ENCODE peak calls at places on chromosome 12, in nine cellular contexts. One of them, this sample, is unnamed.

GRCh38 chr12:54369597-54370217 is 5.4 kb upstream of the GPR84 start:
- DNase-seq in tibial artery: no peak
- DNase-seq in A549: no peak
- DNase-seq in esophagus squamous epithelium: no peak
- DNase-seq in lower leg skin: no peak
- DNase-seq in spleen: peak
- DNase-seq in CD8-positive, alpha-beta T cell: no peak
- DNase-seq in AG04450: no peak
- DNase-seq in GM12865: no peak
- DNase-seq in this sample: no peak

GRCh38 chr12:40907115-40907521 is 214.9 kb downstream of the CNTN1 start:
- DNase-seq in esophagus squamous epithelium: no peak
- DNase-seq in tibial artery: no peak
- DNase-seq in A549: peak
- DNase-seq in spleen: no peak
- DNase-seq in GM12865: peak
- DNase-seq in CD8-positive, alpha-beta T cell: no peak
- DNase-seq in AG04450: no peak
- DNase-seq in lower leg skin: no peak
- DNase-seq in this sample: no peak

GRCh38 chr12:51985136-51985835 is 21.5 kb upstream of the TAMALIN start:
- DNase-seq in A549: no peak
- DNase-seq in esophagus squamous epithelium: no peak
- DNase-seq in GM12865: no peak
- DNase-seq in CD8-positive, alpha-beta T cell: no peak
- DNase-seq in tibial artery: no peak
- DNase-seq in lower leg skin: no peak
- DNase-seq in spleen: no peak
- DNase-seq in AG04450: no peak
- DNase-seq in this sample: no peak

GRCh38 chr12:123041042-123041531 is 60.6 kb downstream of the ARL6IP4 start:
- DNase-seq in tibial artery: no peak
- DNase-seq in esophagus squamous epithelium: no peak
- DNase-seq in lower leg skin: no peak
- DNase-seq in GM12865: no peak
- DNase-seq in spleen: peak
- DNase-seq in CD8-positive, alpha-beta T cell: no peak
- DNase-seq in A549: no peak
- DNase-seq in AG04450: no peak
- DNase-seq in this sample: no peak

GRCh38 chr12:1800646-1801284 is 19.6 kb upstream of the LRTM2 start:
- DNase-seq in AG04450: no peak
- DNase-seq in esophagus squamous epithelium: no peak
- DNase-seq in tibial artery: no peak
- DNase-seq in A549: peak
- DNase-seq in spleen: peak
- DNase-seq in lower leg skin: no peak
- DNase-seq in CD8-positive, alpha-beta T cell: no peak
- DNase-seq in GM12865: peak
- DNase-seq in this sample: peak

GRCh38 chr12:51863363-51863920 is 14.9 kb upstream of the FIGNL2 start:
- DNase-seq in esophagus squamous epithelium: no peak
- DNase-seq in A549: no peak
- DNase-seq in GM12865: no peak
- DNase-seq in tibial artery: no peak
- DNase-seq in AG04450: no peak
- DNase-seq in CD8-positive, alpha-beta T cell: no peak
- DNase-seq in lower leg skin: no peak
- DNase-seq in spleen: peak
- DNase-seq in this sample: no peak

GRCh38 chr12:19648173-19648572 is 208.9 kb downstream of the AEBP2 start:
- DNase-seq in lower leg skin: no peak
- DNase-seq in GM12865: peak
- DNase-seq in esophagus squamous epithelium: no peak
- DNase-seq in A549: no peak
- DNase-seq in tibial artery: no peak
- DNase-seq in CD8-positive, alpha-beta T cell: no peak
- DNase-seq in AG04450: no peak
- DNase-seq in spleen: no peak
- DNase-seq in this sample: no peak

GRCh38 chr12:115387392-115387791 is 703.4 kb upstream of the TBX3 start:
- DNase-seq in lower leg skin: no peak
- DNase-seq in A549: no peak
- DNase-seq in esophagus squamous epithelium: no peak
- DNase-seq in spleen: no peak
- DNase-seq in CD8-positive, alpha-beta T cell: no peak
- DNase-seq in AG04450: no peak
- DNase-seq in GM12865: no peak
- DNase-seq in tibial artery: no peak
- DNase-seq in this sample: no peak

GRCh38 chr12:110860833-110861291 is 14.1 kb downstream of the CCDC63 start:
- DNase-seq in lower leg skin: no peak
- DNase-seq in tibial artery: no peak
- DNase-seq in A549: no peak
- DNase-seq in CD8-positive, alpha-beta T cell: no peak
- DNase-seq in AG04450: no peak
- DNase-seq in esophagus squamous epithelium: no peak
- DNase-seq in spleen: no peak
- DNase-seq in GM12865: no peak
- DNase-seq in this sample: no peak

GRCh38 chr12:68349921-68350606 is 17.9 kb upstream of the MDM1 start:
- DNase-seq in CD8-positive, alpha-beta T cell: no peak
- DNase-seq in esophagus squamous epithelium: no peak
- DNase-seq in tibial artery: no peak
- DNase-seq in GM12865: no peak
- DNase-seq in AG04450: no peak
- DNase-seq in lower leg skin: no peak
- DNase-seq in spleen: no peak
- DNase-seq in A549: no peak
- DNase-seq in this sample: no peak

GRCh38 chr12:120236124-120236398 is 29.5 kb downstream of the PXN start:
- DNase-seq in CD8-positive, alpha-beta T cell: no peak
- DNase-seq in AG04450: no peak
- DNase-seq in lower leg skin: no peak
- DNase-seq in A549: no peak
- DNase-seq in esophagus squamous epithelium: no peak
- DNase-seq in spleen: no peak
- DNase-seq in tibial artery: no peak
- DNase-seq in GM12865: no peak
- DNase-seq in this sample: no peak

GRCh38 chr12:120234643-120235368 is 30.7 kb downstream of the PXN start:
- DNase-seq in A549: peak
- DNase-seq in GM12865: peak
- DNase-seq in AG04450: peak
- DNase-seq in esophagus squamous epithelium: no peak
- DNase-seq in tibial artery: peak
- DNase-seq in spleen: peak
- DNase-seq in CD8-positive, alpha-beta T cell: no peak
- DNase-seq in lower leg skin: peak
- DNase-seq in this sample: peak

GRCh38 chr12:120238224-120238616 is 27.3 kb downstream of the PXN start:
- DNase-seq in GM12865: no peak
- DNase-seq in A549: no peak
- DNase-seq in spleen: no peak
- DNase-seq in esophagus squamous epithelium: no peak
- DNase-seq in AG04450: no peak
- DNase-seq in tibial artery: no peak
- DNase-seq in CD8-positive, alpha-beta T cell: no peak
- DNase-seq in lower leg skin: no peak
- DNase-seq in this sample: no peak

GRCh38 chr12:120238839-120239445 is 26.6 kb downstream of the PXN start:
- DNase-seq in tibial artery: no peak
- DNase-seq in AG04450: no peak
- DNase-seq in CD8-positive, alpha-beta T cell: no peak
- DNase-seq in esophagus squamous epithelium: no peak
- DNase-seq in A549: no peak
- DNase-seq in spleen: no peak
- DNase-seq in GM12865: no peak
- DNase-seq in lower leg skin: no peak
- DNase-seq in this sample: no peak

DNA sequence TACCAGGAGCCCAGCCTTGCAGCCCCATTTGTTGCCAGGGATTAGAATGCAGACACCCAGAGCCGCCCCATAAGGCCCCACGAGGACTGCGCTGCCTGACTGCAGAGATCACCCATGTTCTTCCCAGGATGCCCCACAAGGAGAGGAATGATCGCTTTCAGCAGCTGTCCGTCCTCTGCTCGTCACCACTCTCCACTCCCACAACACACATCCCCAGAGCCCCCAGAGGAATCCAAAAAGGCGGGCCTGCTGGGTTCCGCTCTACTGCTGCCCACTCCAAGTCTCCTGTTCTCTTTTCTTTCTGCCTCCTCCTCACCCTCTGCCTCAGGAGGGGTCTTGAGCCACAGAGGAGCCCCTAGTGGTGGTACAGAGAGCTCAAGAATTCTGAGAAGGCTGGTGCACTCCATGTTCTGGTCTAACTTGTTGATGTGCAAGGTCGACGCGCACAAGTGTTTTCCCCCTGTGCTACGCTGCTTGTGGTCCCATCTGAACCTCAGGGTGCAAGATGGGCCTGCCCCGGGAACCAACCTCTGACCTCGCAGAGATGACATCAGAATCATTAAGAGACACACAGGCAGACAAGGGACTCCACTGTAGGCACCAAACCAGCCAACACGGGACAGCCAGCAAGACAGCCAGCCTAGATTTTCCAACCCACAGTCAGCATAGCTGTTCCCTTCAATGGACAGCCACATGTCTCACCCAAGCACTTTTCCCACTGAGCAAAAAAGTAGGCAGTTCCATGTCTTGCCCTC is 30.0 kb downstream of the PXN start:
- DNase-seq in CD8-positive, alpha-beta T cell: no peak
- DNase-seq in lower leg skin: no peak
- DNase-seq in tibial artery: no peak
- DNase-seq in AG04450: no peak
- DNase-seq in A549: peak
- DNase-seq in spleen: no peak
- DNase-seq in esophagus squamous epithelium: no peak
- DNase-seq in GM12865: no peak
- DNase-seq in this sample: no peak
- TF ChIP-seq CTCF in CD8-positive, alpha-beta T cell: no peak
- TF ChIP-seq CTCF in lower leg skin: no peak
- TF ChIP-seq CTCF in tibial artery: no peak
- TF ChIP-seq CTCF in AG04450: peak
- TF ChIP-seq CTCF in A549: no peak
- TF ChIP-seq CTCF in spleen: no peak
- TF ChIP-seq CTCF in esophagus squamous epithelium: no peak
- TF ChIP-seq CTCF in GM12865: peak
- TF ChIP-seq CTCF in this sample: peak

GRCh38 chr12:70242695-70243509 is at the start of gene CNOT2:
- DNase-seq in tibial artery: peak
- DNase-seq in lower leg skin: peak
- DNase-seq in AG04450: peak
- DNase-seq in CD8-positive, alpha-beta T cell: peak
- DNase-seq in A549: peak
- DNase-seq in spleen: peak
- DNase-seq in GM12865: peak
- DNase-seq in esophagus squamous epithelium: peak
- DNase-seq in this sample: peak
- TF ChIP-seq CTCF in tibial artery: no peak
- TF ChIP-seq CTCF in lower leg skin: no peak
- TF ChIP-seq CTCF in AG04450: no peak
- TF ChIP-seq CTCF in CD8-positive, alpha-beta T cell: no peak
- TF ChIP-seq CTCF in A549: no peak
- TF ChIP-seq CTCF in spleen: no peak
- TF ChIP-seq CTCF in GM12865: no peak
- TF ChIP-seq CTCF in esophagus squamous epithelium: no peak
- TF ChIP-seq CTCF in this sample: no peak

DNA sequence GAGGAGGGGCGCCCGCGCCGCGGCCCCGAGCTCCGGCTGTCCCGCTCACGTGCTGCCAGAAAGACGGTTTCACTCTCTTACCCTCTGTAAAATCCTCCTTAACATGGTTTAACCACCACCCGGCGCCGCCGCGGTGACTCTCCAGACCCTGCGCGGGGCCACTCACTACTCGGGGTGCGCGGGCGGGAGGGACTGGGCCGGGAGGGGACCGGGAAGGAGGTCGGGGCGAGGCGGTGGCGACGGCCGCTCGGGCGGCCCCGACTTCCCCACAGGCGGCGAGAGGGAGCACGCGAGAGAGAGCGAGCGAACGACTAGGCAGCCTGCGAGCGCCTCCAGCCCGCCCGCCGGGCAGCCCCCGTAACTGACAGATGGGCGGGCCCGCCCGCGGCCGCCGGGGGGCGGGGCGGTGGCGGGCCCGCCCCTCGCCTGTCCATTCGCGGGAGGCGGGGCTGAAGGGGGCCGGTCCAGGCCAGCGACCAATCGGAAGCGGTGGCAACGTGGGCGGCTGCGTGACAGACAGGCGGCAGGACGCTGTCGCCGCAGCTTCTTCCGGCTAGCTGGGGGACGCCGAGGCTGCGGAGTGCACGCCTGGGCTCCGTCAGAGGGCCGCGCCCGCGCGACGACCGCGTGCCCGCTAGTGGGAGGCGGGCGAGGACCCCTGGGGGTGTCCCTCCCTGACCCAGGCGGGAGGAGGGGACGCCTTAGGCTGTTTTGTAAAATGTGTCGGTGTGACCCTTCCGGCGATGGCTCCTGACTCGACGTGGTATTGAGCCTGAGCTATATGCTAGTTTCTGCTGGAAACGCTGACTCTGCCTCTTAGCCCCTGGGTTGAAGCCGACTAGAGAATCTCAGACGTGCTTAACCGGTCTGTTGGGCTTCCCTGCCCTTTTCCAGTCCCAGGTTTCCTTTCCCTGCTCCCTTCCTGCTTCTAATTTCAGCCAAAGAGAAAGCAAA is at the start of gene EEA1:
- DNase-seq in CD8-positive, alpha-beta T cell: peak
- DNase-seq in A549: peak
- DNase-seq in lower leg skin: peak
- DNase-seq in tibial artery: peak
- DNase-seq in spleen: peak
- DNase-seq in AG04450: peak
- DNase-seq in esophagus squamous epithelium: peak
- DNase-seq in GM12865: peak
- DNase-seq in this sample: peak
- TF ChIP-seq CTCF in CD8-positive, alpha-beta T cell: no peak
- TF ChIP-seq CTCF in A549: peak
- TF ChIP-seq CTCF in lower leg skin: no peak
- TF ChIP-seq CTCF in tibial artery: peak
- TF ChIP-seq CTCF in spleen: no peak
- TF ChIP-seq CTCF in AG04450: no peak
- TF ChIP-seq CTCF in esophagus squamous epithelium: peak
- TF ChIP-seq CTCF in GM12865: peak
- TF ChIP-seq CTCF in this sample: peak

DNA sequence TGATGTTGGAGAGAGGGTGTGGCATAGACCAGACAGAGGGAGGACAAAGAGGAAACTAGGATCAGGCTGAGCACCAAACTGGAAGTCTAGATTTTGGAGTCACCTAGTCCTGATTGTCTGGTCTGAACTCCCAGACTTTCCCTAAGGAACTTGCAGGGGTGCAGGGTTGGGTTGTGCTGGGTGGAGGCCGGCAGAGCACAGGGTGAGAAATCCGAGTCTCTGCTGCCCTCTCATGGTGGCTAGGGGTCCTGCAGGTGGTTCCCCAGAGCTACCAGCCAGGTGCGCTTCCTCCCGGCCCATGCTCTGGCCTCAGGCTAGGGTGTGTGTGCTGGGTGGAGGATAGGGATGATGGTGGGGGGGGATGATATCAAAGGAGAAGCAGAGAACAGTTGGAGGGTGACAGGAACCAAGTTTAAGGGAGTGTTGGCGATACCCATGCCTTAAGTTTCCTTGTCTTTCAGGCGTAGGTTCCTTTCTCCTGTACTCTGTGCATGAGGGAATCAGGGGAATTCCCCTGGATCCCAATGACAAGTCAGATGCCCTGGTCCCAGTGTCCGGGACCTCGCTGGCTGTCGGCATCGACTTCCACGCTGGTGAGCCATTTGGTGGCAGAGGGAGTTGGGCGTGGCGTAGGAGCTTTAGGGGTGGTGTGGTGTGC is 33.5 kb upstream of the NXPH4 start:
- DNase-seq in AG04450: peak
- DNase-seq in GM12865: peak
- DNase-seq in A549: peak
- DNase-seq in CD8-positive, alpha-beta T cell: peak
- DNase-seq in lower leg skin: peak
- DNase-seq in tibial artery: peak
- DNase-seq in spleen: peak
- DNase-seq in esophagus squamous epithelium: no peak
- DNase-seq in this sample: peak
- TF ChIP-seq CTCF in AG04450: peak
- TF ChIP-seq CTCF in GM12865: peak
- TF ChIP-seq CTCF in A549: peak
- TF ChIP-seq CTCF in CD8-positive, alpha-beta T cell: peak
- TF ChIP-seq CTCF in lower leg skin: no peak
- TF ChIP-seq CTCF in tibial artery: peak
- TF ChIP-seq CTCF in spleen: peak
- TF ChIP-seq CTCF in esophagus squamous epithelium: peak
- TF ChIP-seq CTCF in this sample: peak